ENCODE peak calls at places on chromosomes 12 and 14, in seven cellular contexts. M is kidney epithelial cell, B is cardiac muscle cell, I is endodermal cell, X is heart right ventricle, O is fibroblast of pulmonary artery, G is fibroblast of lung. F is an unnamed sample.
A peak's percentile ranks its signal among the peaks of the same experiment; 100 is the strongest.

GRCh38 chr14:26330982-26331381 is 266.9 kb downstream of the NOVA1 start:
- DNase-seq in I (peak; percentile 43), B (no peak), O (no peak), M (no peak), X (no peak), G (peak; percentile 51), F (peak; percentile 1)

GRCh38 chr12:82027612-82028011 is 268.5 kb upstream of the PPFIA2 start:
- DNase-seq in X (no peak), M (no peak), G (no peak), I (no peak), O (no peak), B (no peak), F (no peak)

GRCh38 chr12:14394317-14395058 is 29.0 kb downstream of the ATF7IP start:
- DNase-seq in X (no peak), O (peak; percentile 84), I (no peak), M (peak; percentile 31), G (peak; percentile 89), B (peak; percentile 87), F (peak; percentile 91)

GRCh38 chr12:52246720-52247621 is 13.9 kb downstream of the KRT7 start:
- DNase-seq in B (no peak), G (no peak), X (no peak), I (peak; percentile 78), O (no peak), M (no peak), F (no peak)

GRCh38 chr14:54772451-54772881 is 130.2 kb downstream of the GCH1 start:
- DNase-seq in G (peak; percentile 60), I (no peak), O (peak; percentile 53), M (no peak), B (peak; percentile 54), X (no peak), F (peak; percentile 60)

GRCh38 chr12:65940744-65941143 is 116.5 kb downstream of the HMGA2 start:
- DNase-seq in X (no peak), B (no peak), I (no peak), M (no peak), O (no peak), G (no peak), F (no peak)

GRCh38 chr12:92403210-92404175 is 257.8 kb upstream of the BTG1 start:
- DNase-seq in M (peak; percentile 34), G (no peak), X (no peak), B (no peak), O (no peak), I (no peak), F (peak; percentile 12)

GRCh38 chr12:4119157-4119761 is 154.3 kb upstream of the CCND2 start:
- DNase-seq in B (no peak), I (no peak), G (no peak), M (no peak), X (no peak), O (no peak), F (no peak)

GRCh38 chr14:104184911-104185499 is 46.6 kb downstream of the KIF26A start:
- DNase-seq in G (no peak), I (no peak), M (no peak), B (peak; percentile 21), O (peak; percentile 25), X (peak; percentile 71), F (no peak)

GRCh38 chr12:6205144-6205539 is 4.9 kb downstream of the CD9 start:
- DNase-seq in X (peak; percentile 71), B (peak; percentile 50), I (peak; percentile 88), G (no peak), O (peak; percentile 57), M (no peak), F (no peak)

GRCh38 chr12:2125651-2126050 is 72.9 kb downstream of the CACNA1C start:
- DNase-seq in B (no peak), G (no peak), M (no peak), O (no peak), X (no peak), I (no peak), F (no peak)

GRCh38 chr14:55477680-55478079 is 37.3 kb upstream of the TBPL2 start:
- DNase-seq in O (no peak), G (no peak), B (no peak), I (no peak), X (peak; percentile 21), M (no peak), F (peak; percentile 90)

GRCh38 chr14:71803539-71804260 is 128.5 kb upstream of the RGS6 start:
- DNase-seq in X (no peak), O (peak; percentile 51), B (peak; percentile 24), I (no peak), G (no peak), M (peak; percentile 37), F (peak; percentile 52)

GRCh38 chr12:67690656-67691055 is 42.1 kb downstream of the DYRK2 start:
- DNase-seq in X (no peak), O (peak; percentile 29), I (no peak), B (peak; percentile 61), G (no peak), M (no peak), F (no peak)

GRCh38 chr12:14460212-14460841 is 94.8 kb downstream of the ATF7IP start:
- DNase-seq in I (no peak), M (no peak), O (no peak), X (no peak), B (no peak), G (no peak), F (no peak)

GRCh38 chr12:44052554-44052953 is 216.7 kb downstream of the TMEM117 start:
- DNase-seq in B (no peak), I (no peak), X (no peak), G (no peak), O (no peak), M (no peak), F (no peak)

GRCh38 chr12:64029013-64029857 is 184.7 kb downstream of the SRGAP1 start:
- DNase-seq in M (no peak), O (peak; percentile 68), G (no peak), X (no peak), B (peak; percentile 67), I (no peak), F (peak; percentile 61)

GRCh38 chr12:119668315-119668651 is 350 bp downstream of the PRKAB1 start:
- DNase-seq in B (no peak), M (no peak), X (no peak), O (no peak), G (peak; percentile 11), I (no peak), F (peak; percentile 28)

GRCh38 chr12:22543246-22544037 is 900 bp downstream of the C2CD5 start:
- DNase-seq in O (peak; percentile 19), G (peak; percentile 16), B (peak; percentile 21), M (no peak), I (no peak), X (peak; percentile 52), F (peak; percentile 21)

GRCh38 chr12:102740157-102741032 is 176.6 kb downstream of the PAH start:
- DNase-seq in M (no peak), I (no peak), G (peak; percentile 38), O (peak; percentile 35), B (peak; percentile 47), X (no peak), F (peak; percentile 59)

GRCh38 chr12:54853933-54854538 is at the start of gene MUCL1:
- DNase-seq in B (peak; percentile 77), O (peak; percentile 77), I (peak; percentile 93), X (no peak), G (peak; percentile 72), M (peak; percentile 39), F (peak; percentile 86)

GRCh38 chr12:105740970-105741725 is 397.6 kb downstream of the NUAK1 start:
- DNase-seq in I (no peak), O (peak; percentile 36), X (peak; percentile 56), G (peak; percentile 28), B (peak; percentile 49), M (no peak), F (peak; percentile 24)

GRCh38 chr12:112792306-112792705 is 758 bp downstream of the RPH3A start:
- DNase-seq in G (no peak), X (no peak), B (no peak), I (peak; percentile 49), M (no peak), O (no peak), F (no peak)

GRCh38 chr14:69699743-69700309 is 67.1 kb upstream of the SRSF5 start:
- DNase-seq in X (no peak), B (no peak), M (no peak), G (no peak), I (no peak), O (no peak), F (no peak)

GRCh38 chr14:88746042-88746441 is 46.7 kb downstream of the EML5 start:
- DNase-seq in G (peak; percentile 20), X (no peak), O (no peak), M (no peak), I (no peak), B (no peak), F (no peak)

GRCh38 chr12:32115404-32116104 is 8.9 kb downstream of the BICD1 start:
- DNase-seq in O (peak; percentile 99), X (peak; percentile 50), B (peak; percentile 99), I (peak; percentile 51), G (peak; percentile 99), M (peak; percentile 94), F (peak; percentile 100)

GRCh38 chr12:119512772-119513497 is 80.6 kb upstream of the TMEM233 start:
- DNase-seq in I (peak; percentile 81), G (no peak), M (no peak), X (no peak), O (peak; percentile 19), B (peak; percentile 8), F (peak; percentile 5)

GRCh38 chr14:31038521-31039166 is 12.5 kb upstream of the STRN3 start:
- DNase-seq in B (peak; percentile 56), X (no peak), I (peak; percentile 55), M (no peak), O (peak; percentile 66), G (no peak), F (no peak)

GRCh38 chr12:71582925-71583324 is 80.7 kb downstream of the ZFC3H1 start:
- DNase-seq in X (no peak), G (no peak), M (no peak), O (no peak), I (no peak), B (no peak), F (no peak)
- TF ChIP-seq CTCF in X (no peak), G (no peak), M (no peak), O (no peak), I (no peak), B (no peak), F (no peak)

DNA sequence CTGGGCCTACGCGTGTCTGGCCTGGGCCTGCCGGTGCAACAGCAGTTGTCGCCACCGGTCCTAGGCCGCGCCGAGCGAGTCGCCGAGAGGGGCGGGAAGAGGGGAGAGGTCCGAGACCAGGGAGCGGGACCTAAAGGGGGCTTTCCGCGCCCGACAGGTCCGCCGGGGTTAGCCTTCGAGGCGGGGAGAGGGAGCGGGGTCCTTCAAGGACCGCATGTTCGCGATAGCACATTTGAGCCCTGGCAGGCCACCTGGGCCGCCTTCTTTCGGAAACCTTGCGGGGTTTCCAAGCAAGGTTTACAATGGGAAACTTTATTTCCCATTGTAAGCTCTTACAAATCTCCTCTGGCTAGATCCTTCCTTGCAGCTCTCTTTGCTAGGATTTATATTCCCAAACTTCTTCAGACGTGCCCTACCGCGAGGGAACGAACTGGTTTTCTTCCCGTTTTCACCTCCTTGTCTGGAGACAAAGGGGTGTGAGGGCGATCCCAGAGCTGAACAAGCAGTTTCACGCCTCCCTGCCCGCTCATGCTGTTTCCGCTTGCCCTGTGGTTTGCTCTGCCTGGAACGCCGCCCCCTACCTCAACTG is 6.8 kb downstream of the SIX6 start:
- DNase-seq in I (peak; percentile 91), M (no peak), B (no peak), X (peak; percentile 9), O (no peak), G (no peak), F (no peak)
- H3K4me3 ChIP-seq in I (peak overlapping the region; percentile 77), M (no peak overlapping the region), B (peak overlapping the region; percentile 33), X (peak overlapping the region; percentile 36), O (no peak overlapping the region), G (no peak overlapping the region), F (no peak overlapping the region)

GRCh38 chr12:10709808-10710207 is 13.3 kb downstream of the YBX3 start:
- DNase-seq in O (no peak), I (no peak), X (no peak), G (no peak), M (no peak), B (no peak), F (no peak)
- TF ChIP-seq CTCF in O (no peak), I (no peak), X (no peak), G (no peak), M (no peak), B (no peak), F (no peak)

GRCh38 chr12:47775100-47775911 is 2.3 kb downstream of the SLC48A1 start:
- DNase-seq in B (peak; percentile 73), O (peak; percentile 37), G (peak; percentile 50), I (no peak), X (no peak), M (no peak), F (peak; percentile 57)
- H3K4me3 ChIP-seq in B (no peak overlapping the region), O (no peak overlapping the region), G (peak overlapping the region; percentile 7), I (no peak overlapping the region), X (no peak overlapping the region), M (no peak overlapping the region), F (no peak overlapping the region)

F was measured in choroid plexus epithelial cell.